ENCODE peak calls at places on chromosomes 6 and 20, in eight cellular contexts. One of them, this sample, is unnamed. For H3K4me1 and H3K36me3, the result is how much of the 10 kb centered on the place peaks cover.

GRCh38 chr6:33140556-33140955 is 51.7 kb downstream of the COL11A2 start:
- DNase-seq in CD8-positive, alpha-beta memory T cell: no peak
- DNase-seq in right atrium auricular region: no peak
- DNase-seq in GM23248: no peak
- DNase-seq in Peyer's patch: no peak
- DNase-seq in transverse colon: no peak
- DNase-seq in endothelial cell of umbilical vein: no peak
- DNase-seq in HepG2: no peak
- DNase-seq in this sample: no peak

GRCh38 chr6:97674802-97675201 is 391.8 kb upstream of the MMS22L start:
- DNase-seq in CD8-positive, alpha-beta memory T cell: no peak
- DNase-seq in right atrium auricular region: no peak
- DNase-seq in GM23248: peak
- DNase-seq in Peyer's patch: no peak
- DNase-seq in transverse colon: no peak
- DNase-seq in endothelial cell of umbilical vein: no peak
- DNase-seq in HepG2: no peak
- DNase-seq in this sample: no peak

GRCh38 chr6:71294121-71294523 is 5.5 kb downstream of the OGFRL1 start:
- DNase-seq in CD8-positive, alpha-beta memory T cell: no peak
- DNase-seq in right atrium auricular region: no peak
- DNase-seq in GM23248: peak
- DNase-seq in Peyer's patch: no peak
- DNase-seq in transverse colon: no peak
- DNase-seq in endothelial cell of umbilical vein: peak
- DNase-seq in HepG2: no peak
- DNase-seq in this sample: no peak

GRCh38 chr6:39901670-39902069 is 32.6 kb downstream of the MOCS1 start:
- DNase-seq in CD8-positive, alpha-beta memory T cell: no peak
- DNase-seq in right atrium auricular region: no peak
- DNase-seq in GM23248: no peak
- DNase-seq in Peyer's patch: no peak
- DNase-seq in transverse colon: no peak
- DNase-seq in endothelial cell of umbilical vein: no peak
- DNase-seq in HepG2: no peak
- DNase-seq in this sample: no peak

GRCh38 chr20:39421571-39422099 is 459.5 kb downstream of the DHX35 start:
- DNase-seq in CD8-positive, alpha-beta memory T cell: no peak
- DNase-seq in right atrium auricular region: no peak
- DNase-seq in GM23248: peak
- DNase-seq in Peyer's patch: no peak
- DNase-seq in transverse colon: no peak
- DNase-seq in endothelial cell of umbilical vein: no peak
- DNase-seq in HepG2: no peak
- DNase-seq in this sample: no peak

GRCh38 chr6:41937472-41937871 is 4.1 kb downstream of the CCND3 start:
- DNase-seq in CD8-positive, alpha-beta memory T cell: no peak
- DNase-seq in right atrium auricular region: no peak
- DNase-seq in GM23248: no peak
- DNase-seq in Peyer's patch: no peak
- DNase-seq in transverse colon: no peak
- DNase-seq in endothelial cell of umbilical vein: no peak
- DNase-seq in HepG2: no peak
- DNase-seq in this sample: no peak

GRCh38 chr6:2061880-2062279 is 183.5 kb downstream of the GMDS start:
- DNase-seq in CD8-positive, alpha-beta memory T cell: no peak
- DNase-seq in right atrium auricular region: no peak
- DNase-seq in GM23248: no peak
- DNase-seq in Peyer's patch: no peak
- DNase-seq in transverse colon: no peak
- DNase-seq in endothelial cell of umbilical vein: peak
- DNase-seq in HepG2: no peak
- DNase-seq in this sample: no peak

GRCh38 chr6:3696525-3696924 is 55.0 kb downstream of the PXDC1 start:
- DNase-seq in CD8-positive, alpha-beta memory T cell: no peak
- DNase-seq in right atrium auricular region: no peak
- DNase-seq in GM23248: peak
- DNase-seq in Peyer's patch: no peak
- DNase-seq in transverse colon: no peak
- DNase-seq in endothelial cell of umbilical vein: no peak
- DNase-seq in HepG2: no peak
- DNase-seq in this sample: no peak

GRCh38 chr6:81744136-81744535 is 8.3 kb downstream of the TENT5A start:
- DNase-seq in CD8-positive, alpha-beta memory T cell: no peak
- DNase-seq in right atrium auricular region: no peak
- DNase-seq in GM23248: no peak
- DNase-seq in Peyer's patch: no peak
- DNase-seq in transverse colon: no peak
- DNase-seq in endothelial cell of umbilical vein: no peak
- DNase-seq in HepG2: no peak
- DNase-seq in this sample: no peak

GRCh38 chr20:45419188-45420091 is 3.5 kb downstream of the PIGT start:
- DNase-seq in CD8-positive, alpha-beta memory T cell: no peak
- DNase-seq in right atrium auricular region: peak
- DNase-seq in GM23248: peak
- DNase-seq in Peyer's patch: peak
- DNase-seq in transverse colon: peak
- DNase-seq in endothelial cell of umbilical vein: peak
- DNase-seq in HepG2: peak
- DNase-seq in this sample: no peak

GRCh38 chr6:20655317-20655716 is 121.1 kb downstream of the CDKAL1 start:
- DNase-seq in CD8-positive, alpha-beta memory T cell: no peak
- DNase-seq in right atrium auricular region: no peak
- DNase-seq in GM23248: peak
- DNase-seq in Peyer's patch: no peak
- DNase-seq in transverse colon: no peak
- DNase-seq in endothelial cell of umbilical vein: peak
- DNase-seq in HepG2: no peak
- DNase-seq in this sample: no peak

GRCh38 chr6:36963451-36964290 is 9.1 kb downstream of the PI16 start:
- DNase-seq in CD8-positive, alpha-beta memory T cell: no peak
- DNase-seq in right atrium auricular region: no peak
- DNase-seq in GM23248: no peak
- DNase-seq in Peyer's patch: peak
- DNase-seq in transverse colon: peak
- DNase-seq in endothelial cell of umbilical vein: no peak
- DNase-seq in HepG2: no peak
- DNase-seq in this sample: no peak

GRCh38 chr6:66865771-66866170 is 1158.7 kb upstream of the EYS start:
- DNase-seq in CD8-positive, alpha-beta memory T cell: no peak
- DNase-seq in right atrium auricular region: no peak
- DNase-seq in GM23248: no peak
- DNase-seq in Peyer's patch: no peak
- DNase-seq in transverse colon: no peak
- DNase-seq in endothelial cell of umbilical vein: no peak
- DNase-seq in HepG2: no peak
- DNase-seq in this sample: no peak

GRCh38 chr6:8888468-8888867 is 453.1 kb upstream of the SLC35B3 start:
- DNase-seq in CD8-positive, alpha-beta memory T cell: no peak
- DNase-seq in right atrium auricular region: no peak
- DNase-seq in GM23248: peak
- DNase-seq in Peyer's patch: no peak
- DNase-seq in transverse colon: no peak
- DNase-seq in endothelial cell of umbilical vein: no peak
- DNase-seq in HepG2: peak
- DNase-seq in this sample: no peak

GRCh38 chr6:154520280-154520679 is 9.8 kb upstream of the CNKSR3 start:
- DNase-seq in CD8-positive, alpha-beta memory T cell: no peak
- DNase-seq in right atrium auricular region: no peak
- DNase-seq in GM23248: no peak
- DNase-seq in Peyer's patch: no peak
- DNase-seq in transverse colon: no peak
- DNase-seq in endothelial cell of umbilical vein: no peak
- DNase-seq in HepG2: no peak
- DNase-seq in this sample: no peak

GRCh38 chr6:116557863-116558262 is 4.3 kb downstream of the CALHM4 start:
- DNase-seq in CD8-positive, alpha-beta memory T cell: no peak
- DNase-seq in right atrium auricular region: no peak
- DNase-seq in GM23248: peak
- DNase-seq in Peyer's patch: no peak
- DNase-seq in transverse colon: no peak
- DNase-seq in endothelial cell of umbilical vein: peak
- DNase-seq in HepG2: peak
- DNase-seq in this sample: no peak

GRCh38 chr20:36162272-36162966 is 7.9 kb downstream of the EPB41L1 start:
- DNase-seq in CD8-positive, alpha-beta memory T cell: no peak
- DNase-seq in right atrium auricular region: no peak
- DNase-seq in GM23248: peak
- DNase-seq in Peyer's patch: no peak
- DNase-seq in transverse colon: no peak
- DNase-seq in endothelial cell of umbilical vein: no peak
- DNase-seq in HepG2: no peak
- DNase-seq in this sample: no peak

GRCh38 chr6:128888444-128889175 is 5.7 kb downstream of the LAMA2 start:
- DNase-seq in CD8-positive, alpha-beta memory T cell: no peak
- DNase-seq in right atrium auricular region: no peak
- DNase-seq in GM23248: no peak
- DNase-seq in Peyer's patch: no peak
- DNase-seq in transverse colon: no peak
- DNase-seq in endothelial cell of umbilical vein: no peak
- DNase-seq in HepG2: no peak
- DNase-seq in this sample: no peak

GRCh38 chr6:35086282-35086632 is 54.9 kb downstream of the TCP11 start:
- DNase-seq in CD8-positive, alpha-beta memory T cell: no peak
- DNase-seq in right atrium auricular region: no peak
- DNase-seq in GM23248: no peak
- DNase-seq in Peyer's patch: no peak
- DNase-seq in transverse colon: no peak
- DNase-seq in endothelial cell of umbilical vein: no peak
- DNase-seq in HepG2: no peak
- DNase-seq in this sample: no peak
- H3K27ac ChIP-seq in CD8-positive, alpha-beta memory T cell: no peak
- H3K27ac ChIP-seq in right atrium auricular region: no peak
- H3K27ac ChIP-seq in GM23248: no peak
- H3K27ac ChIP-seq in Peyer's patch: no peak
- H3K27ac ChIP-seq in transverse colon: no peak
- H3K27ac ChIP-seq in endothelial cell of umbilical vein: no peak
- H3K27ac ChIP-seq in HepG2: no peak
- H3K27ac ChIP-seq in this sample: no peak

GRCh38 chr20:4016349-4017050 is 1.1 kb upstream of the RNF24 start:
- DNase-seq in CD8-positive, alpha-beta memory T cell: no peak
- DNase-seq in right atrium auricular region: no peak
- DNase-seq in GM23248: no peak
- DNase-seq in Peyer's patch: no peak
- DNase-seq in transverse colon: no peak
- DNase-seq in endothelial cell of umbilical vein: no peak
- DNase-seq in HepG2: no peak
- DNase-seq in this sample: no peak

GRCh38 chr20:4014031-4014474 is 1.3 kb downstream of the RNF24 start:
- DNase-seq in CD8-positive, alpha-beta memory T cell: no peak
- DNase-seq in right atrium auricular region: no peak
- DNase-seq in GM23248: peak
- DNase-seq in Peyer's patch: no peak
- DNase-seq in transverse colon: peak
- DNase-seq in endothelial cell of umbilical vein: peak
- DNase-seq in HepG2: peak
- DNase-seq in this sample: no peak

GRCh38 chr20:4018015-4018748 is 2.8 kb upstream of the RNF24 start:
- DNase-seq in CD8-positive, alpha-beta memory T cell: no peak
- DNase-seq in right atrium auricular region: no peak
- DNase-seq in GM23248: peak
- DNase-seq in Peyer's patch: no peak
- DNase-seq in transverse colon: no peak
- DNase-seq in endothelial cell of umbilical vein: no peak
- DNase-seq in HepG2: no peak
- DNase-seq in this sample: no peak

GRCh38 chr20:4020256-4020655 is 4.9 kb upstream of the RNF24 start:
- DNase-seq in CD8-positive, alpha-beta memory T cell: no peak
- DNase-seq in right atrium auricular region: no peak
- DNase-seq in GM23248: no peak
- DNase-seq in Peyer's patch: no peak
- DNase-seq in transverse colon: no peak
- DNase-seq in endothelial cell of umbilical vein: no peak
- DNase-seq in HepG2: no peak
- DNase-seq in this sample: no peak

DNA sequence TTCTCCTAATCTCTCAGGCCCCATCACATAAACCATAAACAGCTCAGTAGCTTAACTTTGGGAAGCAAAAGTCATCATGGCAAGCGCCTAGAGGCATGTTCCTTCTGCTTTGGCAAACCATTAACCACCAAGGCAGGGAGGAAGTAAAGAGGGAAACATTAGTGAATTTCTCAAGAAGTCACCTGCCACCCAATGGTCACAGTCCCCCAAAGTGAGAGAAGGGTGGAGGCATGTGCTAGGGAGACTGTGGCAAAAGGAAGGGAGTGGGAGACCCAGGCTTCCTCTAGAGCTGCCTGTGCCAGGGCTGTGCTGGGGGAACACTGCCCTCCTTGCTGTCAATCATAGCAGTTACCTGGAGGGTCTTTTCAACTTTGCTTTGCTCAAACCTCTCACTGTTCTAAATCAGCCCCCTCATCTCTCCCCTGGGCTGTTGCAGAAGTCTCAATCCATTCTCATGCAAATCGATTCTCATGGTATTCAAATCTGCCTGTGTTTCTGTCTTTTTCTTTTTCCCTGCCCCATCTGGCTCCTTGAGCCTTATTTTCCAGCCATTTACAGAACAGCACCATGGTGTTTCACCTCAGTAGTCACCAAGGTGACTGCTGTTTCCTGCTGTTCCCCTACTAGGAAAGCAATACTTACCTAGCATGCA is 1.8 kb upstream of the RNF24 start:
- DNase-seq in CD8-positive, alpha-beta memory T cell: no peak
- DNase-seq in right atrium auricular region: no peak
- DNase-seq in GM23248: no peak
- DNase-seq in Peyer's patch: no peak
- DNase-seq in transverse colon: no peak
- DNase-seq in endothelial cell of umbilical vein: no peak
- DNase-seq in HepG2: no peak
- DNase-seq in this sample: no peak
- H3K4me1 ChIP-seq in CD8-positive, alpha-beta memory T cell: under half
- H3K4me1 ChIP-seq in right atrium auricular region: under half
- H3K4me1 ChIP-seq in GM23248: under half
- H3K4me1 ChIP-seq in Peyer's patch: under half
- H3K4me1 ChIP-seq in transverse colon: under half
- H3K4me1 ChIP-seq in endothelial cell of umbilical vein: under half
- H3K4me1 ChIP-seq in HepG2: under half
- H3K4me1 ChIP-seq in this sample: under half

GRCh38 chr20:48949304-48950170 is 28.0 kb downstream of the ARFGEF2 start:
- DNase-seq in CD8-positive, alpha-beta memory T cell: no peak
- DNase-seq in right atrium auricular region: no peak
- DNase-seq in GM23248: no peak
- DNase-seq in Peyer's patch: no peak
- DNase-seq in transverse colon: peak
- DNase-seq in endothelial cell of umbilical vein: no peak
- DNase-seq in HepG2: peak
- DNase-seq in this sample: no peak
- H3K36me3 ChIP-seq in CD8-positive, alpha-beta memory T cell: half or more
- H3K36me3 ChIP-seq in right atrium auricular region: half or more
- H3K36me3 ChIP-seq in GM23248: under half
- H3K36me3 ChIP-seq in Peyer's patch: under half
- H3K36me3 ChIP-seq in transverse colon: under half
- H3K36me3 ChIP-seq in endothelial cell of umbilical vein: under half
- H3K36me3 ChIP-seq in HepG2: half or more
- H3K36me3 ChIP-seq in this sample: under half

DNA sequence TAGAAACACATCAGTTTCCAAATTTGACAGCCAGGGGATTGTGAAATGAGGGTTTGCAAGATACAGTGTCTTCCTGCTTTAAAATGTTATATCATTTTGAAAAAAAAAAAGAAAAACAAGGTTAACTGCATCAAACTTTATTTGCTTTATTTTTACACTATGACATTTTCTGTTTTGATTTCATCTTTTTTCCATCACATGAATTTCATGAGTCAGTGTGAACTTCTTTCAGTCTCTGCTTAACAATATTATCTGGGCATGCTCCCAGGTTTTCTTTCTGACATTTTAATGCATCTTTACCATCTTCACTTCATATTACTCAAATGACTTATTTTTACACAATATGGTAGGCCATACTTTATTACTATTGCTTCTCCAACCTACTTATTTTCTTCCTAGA is 1.9 kb downstream of the NCOA7 start:
- DNase-seq in CD8-positive, alpha-beta memory T cell: no peak
- DNase-seq in right atrium auricular region: no peak
- DNase-seq in GM23248: peak
- DNase-seq in Peyer's patch: no peak
- DNase-seq in transverse colon: no peak
- DNase-seq in endothelial cell of umbilical vein: peak
- DNase-seq in HepG2: no peak
- DNase-seq in this sample: no peak
- H3K27ac ChIP-seq in CD8-positive, alpha-beta memory T cell: no peak
- H3K27ac ChIP-seq in right atrium auricular region: peak
- H3K27ac ChIP-seq in GM23248: no peak
- H3K27ac ChIP-seq in Peyer's patch: no peak
- H3K27ac ChIP-seq in transverse colon: no peak
- H3K27ac ChIP-seq in endothelial cell of umbilical vein: peak
- H3K27ac ChIP-seq in HepG2: no peak
- H3K27ac ChIP-seq in this sample: no peak